ENCODE peak calls at places on chromosomes 4 and X, in four cellular contexts. K is mesenchymal stem cell, P is H1, A is trophoblast cell. S is an unnamed sample.

GRCh38 chr4:123825596-123826291 is 429.1 kb downstream of the SPRY1 start:
- DNase-seq in A (no peak), P (no peak), K (peak; percentile 90), S (no peak)

GRCh38 chr4:55020131-55020530 is 105.3 kb downstream of the KDR start:
- DNase-seq in K (no peak), A (no peak), P (no peak), S (no peak)

GRCh38 chr4:158856852-158857251 is 88.0 kb downstream of the FNIP2 start:
- DNase-seq in K (peak; percentile 59), P (no peak), A (no peak), S (no peak)

GRCh38 chr4:177441061-177441802 is 1.0 kb downstream of the AGA start:
- DNase-seq in K (peak; percentile 38), P (peak; percentile 47), A (no peak), S (no peak)

GRCh38 chrX:104432321-104432720 is 133.7 kb upstream of the IL1RAPL2 start:
- DNase-seq in A (no peak), P (no peak), K (no peak), S (no peak)

GRCh38 chr4:120156115-120156718 is 89.6 kb upstream of the MAD2L1 start:
- DNase-seq in A (peak; percentile 42), P (no peak), K (peak; percentile 69), S (peak; percentile 69)

GRCh38 chrX:109872021-109872730 is 130.7 kb upstream of the TMEM164 start:
- DNase-seq in K (peak; percentile 71), A (no peak), P (no peak), S (no peak)

GRCh38 chr4:98720871-98721480 is 62.6 kb upstream of the TSPAN5 start:
- DNase-seq in P (no peak), A (no peak), K (no peak), S (no peak)

GRCh38 chr4:6179362-6179761 is 21.0 kb downstream of the JAKMIP1 start:
- DNase-seq in A (no peak), P (no peak), K (no peak), S (no peak)

GRCh38 chr4:5636766-5637670 is 71.3 kb downstream of the EVC2 start:
- DNase-seq in P (no peak), K (no peak), A (no peak), S (no peak)

GRCh38 chr4:147916351-147916750 is 184.5 kb downstream of the ARHGAP10 start:
- DNase-seq in A (no peak), P (no peak), K (no peak), S (no peak)

GRCh38 chr4:15455290-15455689 is 14.4 kb upstream of the CC2D2A start:
- DNase-seq in A (peak; percentile 31), P (no peak), K (peak; percentile 73), S (no peak)

GRCh38 chr4:65437102-65437501 is 233.2 kb downstream of the EPHA5 start:
- DNase-seq in K (no peak), P (no peak), A (no peak), S (no peak)

GRCh38 chr4:140247237-140247636 is 93.3 kb upstream of the MAML3 start:
- DNase-seq in P (no peak), K (no peak), A (no peak), S (no peak)

GRCh38 chr4:84673475-84674230 is 90.7 kb downstream of the CDS1 start:
- DNase-seq in P (no peak), A (no peak), K (peak; percentile 79), S (no peak)

GRCh38 chr4:52635130-52635529 is 24.0 kb downstream of the USP46 start:
- DNase-seq in A (no peak), K (peak; percentile 76), P (no peak), S (no peak)

GRCh38 chrX:154484255-154485149 is 1.9 kb downstream of the UBL4A start:
- DNase-seq in A (no peak), P (no peak), K (no peak), S (no peak)

GRCh38 chrX:19602866-19603620 is 87.7 kb upstream of the MAP3K15 start:
- DNase-seq in K (peak; percentile 67), P (no peak), A (peak; percentile 78), S (no peak)

GRCh38 chr4:92519727-92520126 is 216.0 kb downstream of the GRID2 start:
- DNase-seq in K (no peak), A (no peak), P (no peak), S (no peak)

GRCh38 chr4:92521941-92522340 is 218.2 kb downstream of the GRID2 start:
- DNase-seq in K (no peak), P (no peak), A (no peak), S (no peak)

GRCh38 chr4:92516450-92516849 is 212.7 kb downstream of the GRID2 start:
- DNase-seq in P (no peak), K (no peak), A (no peak), S (no peak)

GRCh38 chr4:92520563-92520962 is 216.8 kb downstream of the GRID2 start:
- DNase-seq in P (no peak), K (no peak), A (no peak), S (peak; percentile 31)

DNA sequence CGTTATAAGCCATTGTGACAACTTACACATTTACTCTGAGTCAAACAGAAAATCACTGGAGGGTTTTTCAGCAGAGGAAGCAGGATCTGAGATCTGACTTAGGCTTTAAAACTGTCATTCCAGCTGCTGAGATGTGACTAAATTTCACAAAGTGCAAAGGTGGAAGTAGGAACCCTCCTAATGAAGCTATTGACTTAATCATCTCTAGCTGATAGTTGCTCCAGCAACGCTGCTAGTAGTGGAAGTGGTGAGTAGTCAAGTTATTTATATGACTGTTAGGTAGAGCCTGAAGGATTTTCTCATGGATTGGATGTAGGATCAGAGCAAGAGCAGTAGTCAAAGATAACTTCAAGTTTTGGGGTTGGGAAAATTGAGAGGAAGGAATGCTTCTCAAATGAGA is 218.6 kb downstream of the GRID2 start:
- DNase-seq in A (no peak), K (peak; percentile 0), P (no peak), S (no peak)
- H2BK12ac ChIP-seq in A (no peak overlapping the region), K (no peak overlapping the region), P (peak overlapping the region; percentile 61), S (no peak overlapping the region)

DNA sequence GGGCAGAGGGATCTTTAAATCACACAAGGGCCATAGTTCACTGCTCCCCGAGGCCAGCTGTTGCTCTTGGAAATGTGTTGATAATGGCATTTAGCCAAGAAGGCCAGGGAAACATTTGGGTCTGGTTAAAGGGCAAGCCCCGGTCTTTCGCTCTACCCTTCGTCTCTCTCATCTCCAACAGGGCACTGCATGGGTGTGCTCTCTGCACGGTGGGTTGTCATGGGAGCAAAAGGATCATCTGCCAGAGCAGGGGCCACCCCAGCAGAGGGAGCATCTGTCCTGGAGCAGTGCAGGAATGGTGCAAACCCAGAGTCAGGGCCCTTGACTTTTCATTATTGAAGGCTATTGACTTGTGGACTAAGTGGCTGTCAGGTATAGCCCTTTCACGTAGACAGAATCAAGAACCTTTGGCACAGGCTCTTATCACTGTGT is 22.7 kb upstream of the PGRMC2 start:
- DNase-seq in K (peak; percentile 22), A (no peak), P (peak; percentile 51), S (peak; percentile 11)
- H3K4me2 ChIP-seq in K (no peak overlapping the region), A (no peak overlapping the region), P (no peak overlapping the region), S (no peak overlapping the region)

GRCh38 chr4:185774815-185775684 is 36.9 kb downstream of the SORBS2 start:
- DNase-seq in A (no peak), P (no peak), K (peak; percentile 80), S (no peak)
- H3K4me3 ChIP-seq in A (no peak overlapping the region), P (peak overlapping the region; percentile 35), K (peak overlapping the region; percentile 66), S (no peak overlapping the region)

DNA sequence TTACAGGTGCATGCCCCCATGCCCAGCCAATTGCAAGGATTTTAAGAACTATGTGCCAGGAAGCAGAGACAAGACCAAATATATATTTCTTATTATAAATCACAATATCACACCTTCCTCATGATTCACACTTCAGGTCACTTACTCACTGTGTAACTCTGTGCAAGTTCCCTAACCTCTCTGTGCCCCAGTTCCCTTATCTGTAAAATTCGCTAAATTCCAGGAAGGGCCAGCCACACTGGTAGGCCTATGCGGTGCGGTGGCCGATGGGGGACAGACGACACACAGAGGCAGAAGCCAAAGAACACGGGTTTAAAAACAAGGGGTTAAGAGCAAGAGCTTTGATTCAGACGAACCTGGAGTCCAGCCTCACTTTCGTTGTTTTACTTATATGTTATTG is 2.8 kb downstream of the TRIM2 start:
- DNase-seq in A (no peak), P (peak; percentile 56), K (no peak), S (no peak)
- H2BK12ac ChIP-seq in A (no peak overlapping the region), P (peak overlapping the region; percentile 92), K (no peak overlapping the region), S (no peak overlapping the region)

GRCh38 chrX:16785247-16786138 is 773 bp upstream of the TXLNG start:
- DNase-seq in P (no peak), K (no peak), A (no peak), S (no peak)

GRCh38 chrX:16786791-16787735 is 797 bp downstream of the TXLNG start:
- DNase-seq in P (peak; percentile 46), A (no peak), K (no peak), S (no peak)

GRCh38 chrX:16783452-16783851 is 2.8 kb upstream of the TXLNG start:
- DNase-seq in A (no peak), P (no peak), K (no peak), S (no peak)

GRCh38 chrX:16788477-16788876 is 2.2 kb downstream of the TXLNG start:
- DNase-seq in P (no peak), K (no peak), A (no peak), S (no peak)

GRCh38 chrX:16786139-16786790 is at the start of gene TXLNG:
- DNase-seq in K (peak; percentile 98), P (peak; percentile 86), A (peak; percentile 98), S (peak; percentile 94)
- H3K4me2 ChIP-seq in K (peak within 1 kb of the TSS; percentile 81), P (peak within 1 kb of the TSS; percentile 87), A (peak within 1 kb of the TSS; percentile 78), S (peak within 1 kb of the TSS; percentile 57)

GRCh38 chrX:85017721-85018120 is 14.0 kb downstream of the APOOL start:
- DNase-seq in P (no peak), K (peak; percentile 6), A (no peak), S (no peak)

GRCh38 chrX:85012098-85012497 is 8.4 kb downstream of the APOOL start:
- DNase-seq in K (no peak), P (no peak), A (no peak), S (no peak)
- H3K4me3 ChIP-seq in K (no peak overlapping the region), P (no peak overlapping the region), A (no peak overlapping the region), S (no peak overlapping the region)

GRCh38 chrX:6954836-6955235 is 192.7 kb upstream of the STS start:
- DNase-seq in K (no peak), A (peak; percentile 55), P (no peak), S (no peak)

GRCh38 chrX:6959006-6959405 is 188.5 kb upstream of the STS start:
- DNase-seq in A (no peak), K (no peak), P (peak; percentile 39), S (no peak)
- H2BK12ac ChIP-seq in A (no peak overlapping the region), K (no peak overlapping the region), P (peak overlapping the region; percentile 94), S (no peak overlapping the region)

DNA sequence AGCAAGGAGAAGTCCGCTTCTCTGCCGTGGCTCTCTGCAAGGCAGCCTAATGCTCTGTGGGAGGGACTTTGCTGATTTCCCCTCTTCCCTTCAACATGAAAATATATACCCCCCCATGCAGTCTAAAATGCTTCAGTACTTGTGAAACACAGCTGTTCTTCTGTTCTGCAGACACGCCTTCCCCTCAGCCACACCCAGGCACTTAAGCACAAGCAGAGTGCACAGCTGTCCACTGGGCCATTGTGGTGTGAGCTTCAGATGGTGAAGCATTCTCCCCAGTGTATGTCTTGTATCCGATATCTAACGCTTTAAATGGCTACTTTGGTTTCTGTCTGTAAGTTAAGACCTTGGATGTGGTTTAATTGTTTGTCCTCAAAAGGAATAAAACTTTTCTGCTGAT is 11.3 kb downstream of the UCHL1 start:
- DNase-seq in A (no peak), K (no peak), P (no peak), S (no peak)
- H3K4me2 ChIP-seq in A (no peak overlapping the region), K (no peak overlapping the region), P (no peak overlapping the region), S (no peak overlapping the region)

GRCh38 chr4:2587215-2587823 is 50.9 kb downstream of the FAM193A start:
- DNase-seq in K (no peak), P (no peak), A (no peak), S (no peak)
- H3K4me3 ChIP-seq in K (no peak overlapping the region), P (no peak overlapping the region), A (no peak overlapping the region), S (no peak overlapping the region)